ENCODE peak calls at places on chromosomes 1 and 21, in ten cellular contexts. G, I, Q, S, H, O, D, Y, C and K are unnamed samples.

GRCh38 chr1:42263019-42263418 is 72.0 kb downstream of the FOXJ3 start:
- DNase-seq in G (no peak), I (no peak), Q (no peak), S (no peak), H (no peak), O (no peak), D (no peak), Y (no peak), C (no peak), K (no peak)

GRCh38 chr1:240906477-240906876 is 294.5 kb upstream of the GREM2 start:
- DNase-seq in G (no peak), I (no peak), Q (no peak), S (no peak), H (no peak), O (peak), D (peak), Y (no peak), C (no peak), K (no peak)

GRCh38 chr1:113930499-113931161 is 1.5 kb downstream of the HIPK1 start:
- DNase-seq in G (no peak), I (peak), Q (peak), S (peak), H (peak), O (peak), D (peak), Y (peak), C (no peak), K (no peak)

GRCh38 chr21:26555554-26555953 is 17.5 kb downstream of the CYYR1 start:
- DNase-seq in G (no peak), I (no peak), Q (no peak), S (no peak), H (no peak), O (no peak), D (no peak), Y (no peak), C (no peak), K (no peak)

GRCh38 chr21:35325953-35326352 is 276.9 kb upstream of the RUNX1 start:
- DNase-seq in G (no peak), I (no peak), Q (no peak), S (no peak), H (no peak), O (no peak), D (no peak), Y (no peak), C (no peak), K (no peak)

GRCh38 chr1:109252893-109253802 is 3.8 kb downstream of the CELSR2 start:
- DNase-seq in G (peak), I (no peak), Q (no peak), S (no peak), H (no peak), O (no peak), D (no peak), Y (no peak), C (no peak), K (no peak)

GRCh38 chr1:202216691-202217090 is 23.1 kb downstream of the LGR6 start:
- DNase-seq in G (no peak), I (no peak), Q (no peak), S (no peak), H (peak), O (no peak), D (no peak), Y (no peak), C (no peak), K (no peak)

GRCh38 chr1:91582431-91582921 is 81.8 kb downstream of the CDC7 start:
- DNase-seq in G (no peak), I (peak), Q (no peak), S (peak), H (no peak), O (peak), D (peak), Y (no peak), C (peak), K (no peak)

GRCh38 chr1:39153684-39154083 is 50.8 kb upstream of the MACF1 start:
- DNase-seq in G (no peak), I (no peak), Q (no peak), S (no peak), H (no peak), O (no peak), D (no peak), Y (no peak), C (no peak), K (no peak)

GRCh38 chr1:188689542-188689941 is 1788.1 kb downstream of the BRINP3 start:
- DNase-seq in G (no peak), I (peak), Q (no peak), S (no peak), H (no peak), O (peak), D (peak), Y (no peak), C (no peak), K (no peak)

GRCh38 chr1:151624783-151625182 is 12.9 kb downstream of the SNX27 start:
- DNase-seq in G (no peak), I (no peak), Q (no peak), S (no peak), H (no peak), O (no peak), D (no peak), Y (no peak), C (no peak), K (no peak)

GRCh38 chr21:36994501-36995189 is 11.9 kb upstream of the RIPPLY3 start:
- DNase-seq in G (no peak), I (no peak), Q (no peak), S (no peak), H (no peak), O (peak), D (no peak), Y (peak), C (no peak), K (no peak)

GRCh38 chr1:78519446-78519845 is 28.7 kb downstream of the PTGFR start:
- DNase-seq in G (no peak), I (peak), Q (no peak), S (peak), H (no peak), O (no peak), D (peak), Y (no peak), C (no peak), K (no peak)

GRCh38 chr1:247906504-247907047 is 11.2 kb downstream of the OR2W3 start:
- DNase-seq in G (no peak), I (peak), Q (no peak), S (peak), H (peak), O (peak), D (peak), Y (no peak), C (peak), K (no peak)

GRCh38 chr1:231134624-231135023 is 27.2 kb upstream of the TRIM67 start:
- DNase-seq in G (no peak), I (no peak), Q (no peak), S (no peak), H (no peak), O (no peak), D (no peak), Y (no peak), C (no peak), K (no peak)

GRCh38 chr1:160451859-160452232 is 51.5 kb downstream of the VANGL2 start:
- DNase-seq in G (no peak), I (no peak), Q (no peak), S (no peak), H (no peak), O (no peak), D (no peak), Y (no peak), C (no peak), K (no peak)

GRCh38 chr1:12717301-12717838 is 1.5 kb downstream of the AADACL3 start:
- DNase-seq in G (no peak), I (no peak), Q (no peak), S (no peak), H (no peak), O (no peak), D (no peak), Y (no peak), C (no peak), K (no peak)

GRCh38 chr1:2473198-2473597 is 2.9 kb upstream of the PLCH2 start:
- DNase-seq in G (no peak), I (no peak), Q (no peak), S (no peak), H (no peak), O (no peak), D (no peak), Y (no peak), C (no peak), K (no peak)

GRCh38 chr1:3717715-3718601 is 34.3 kb upstream of the CCDC27 start:
- DNase-seq in G (no peak), I (no peak), Q (peak), S (no peak), H (no peak), O (no peak), D (no peak), Y (no peak), C (no peak), K (no peak)

GRCh38 chr1:3444736-3445135 is 9.7 kb upstream of the ARHGEF16 start:
- DNase-seq in G (no peak), I (no peak), Q (no peak), S (no peak), H (no peak), O (no peak), D (no peak), Y (no peak), C (no peak), K (no peak)

GRCh38 chr1:202576816-202577215 is 133.4 kb downstream of the SYT2 start:
- DNase-seq in G (no peak), I (peak), Q (no peak), S (peak), H (peak), O (peak), D (peak), Y (no peak), C (no peak), K (no peak)

GRCh38 chr21:34176442-34176841 is 103.1 kb downstream of the MRPS6 start:
- DNase-seq in G (no peak), I (no peak), Q (no peak), S (no peak), H (no peak), O (no peak), D (no peak), Y (no peak), C (no peak), K (no peak)

GRCh38 chr1:159214149-159214760 is 9.6 kb downstream of the ACKR1 start:
- DNase-seq in G (peak), I (peak), Q (peak), S (peak), H (peak), O (peak), D (peak), Y (no peak), C (peak), K (no peak)